ENCODE peak calls at places on chromosomes 5 and 9, in ten cellular contexts. N is mammary epithelial cell; A is GDM1; F is NCI-H1417 treated with DMSO at 0.1 percent for 48 hours; Y is RWPE1; G is CD8-positive, alpha-beta T cell; K is activated CD4-positive, alpha-beta T cell treated with anti-CD3 and anti-CD28 coated beads, Interleukin-2, amount 50 U/mL, for 48 hours; B is left cardiac atrium; T is NCI-H1092; S is effector CD4-positive, alpha-beta T cell. L is an unnamed sample.
A peak's percentile ranks its signal among the peaks of the same experiment; 100 is the strongest.

GRCh38 chr9:581673-582497 is 259.6 kb upstream of the DMRT1 start:
- DNase-seq in N (no peak), A (no peak), F (no peak), Y (no peak), G (no peak), K (no peak), B (no peak), T (no peak), S (no peak), L (no peak)

GRCh38 chr5:171688696-171689495 is 96.7 kb upstream of the SMIM23 start:
- DNase-seq in N (no peak), A (no peak), F (no peak), Y (no peak), G (no peak), K (no peak), B (peak; percentile 25), T (no peak), S (no peak), L (peak; percentile 4)

GRCh38 chr5:150302301-150303069 is at the start of gene ARSI:
- DNase-seq in N (peak; percentile 43), A (no peak), F (no peak), Y (peak; percentile 91), G (no peak), K (no peak), B (peak; percentile 55), T (no peak), S (no peak), L (no peak)

GRCh38 chr9:77838986-77839385 is 190.9 kb upstream of the GNA14 start:
- DNase-seq in N (no peak), A (no peak), F (no peak), Y (no peak), G (no peak), K (no peak), B (no peak), T (no peak), S (no peak), L (no peak)

GRCh38 chr9:18463991-18464390 is 10.0 kb upstream of the ADAMTSL1 start:
- DNase-seq in N (peak; percentile 42), A (no peak), F (no peak), Y (peak; percentile 20), G (no peak), K (no peak), B (no peak), T (no peak), S (no peak), L (no peak)

GRCh38 chr9:101445353-101446029 is 9.9 kb upstream of the ALDOB start:
- DNase-seq in N (no peak), A (no peak), F (no peak), Y (no peak), G (no peak), K (no peak), B (no peak), T (no peak), S (no peak), L (no peak)

GRCh38 chr5:139633295-139634027 is 14.7 kb upstream of the CXXC5 start:
- DNase-seq in N (peak; percentile 57), A (peak; percentile 56), F (peak; percentile 43), Y (peak; percentile 84), G (peak; percentile 58), K (peak; percentile 60), B (peak; percentile 67), T (peak; percentile 61), S (peak; percentile 52), L (peak; percentile 69)

GRCh38 chr5:40627708-40628107 is 52.0 kb upstream of the PTGER4 start:
- DNase-seq in N (no peak), A (no peak), F (no peak), Y (no peak), G (no peak), K (no peak), B (no peak), T (no peak), S (no peak), L (no peak)

GRCh38 chr9:86511614-86512360 is 157.6 kb upstream of the TUT7 start:
- DNase-seq in N (no peak), A (no peak), F (no peak), Y (no peak), G (no peak), K (no peak), B (no peak), T (no peak), S (no peak), L (no peak)

GRCh38 chr5:132496631-132497487 is 6.3 kb upstream of the IRF1 start:
- DNase-seq in N (peak; percentile 74), A (peak; percentile 33), F (no peak), Y (peak; percentile 77), G (peak; percentile 49), K (peak; percentile 73), B (peak; percentile 92), T (peak; percentile 39), S (peak; percentile 42), L (no peak)

GRCh38 chr9:121735065-121735791 is 83.8 kb downstream of the DAB2IP start:
- DNase-seq in N (peak; percentile 70), A (no peak), F (no peak), Y (peak; percentile 64), G (no peak), K (no peak), B (no peak), T (no peak), S (no peak), L (no peak)

GRCh38 chr5:43804041-43804440 is 201.1 kb downstream of the NNT start:
- DNase-seq in N (no peak), A (no peak), F (no peak), Y (no peak), G (no peak), K (no peak), B (no peak), T (no peak), S (no peak), L (no peak)

GRCh38 chr9:35367451-35367850 is 122.5 kb upstream of the RUSC2 start:
- DNase-seq in N (peak; percentile 83), A (no peak), F (no peak), Y (peak; percentile 90), G (no peak), K (no peak), B (no peak), T (no peak), S (no peak), L (peak; percentile 74)

GRCh38 chr9:100087218-100087617 is 11.6 kb downstream of the ERP44 start:
- DNase-seq in N (peak; percentile 66), A (no peak), F (no peak), Y (no peak), G (no peak), K (no peak), B (no peak), T (no peak), S (no peak), L (no peak)

GRCh38 chr9:35279946-35280345 is 118.1 kb downstream of the UNC13B start:
- DNase-seq in N (no peak), A (no peak), F (no peak), Y (no peak), G (no peak), K (no peak), B (no peak), T (no peak), S (no peak), L (no peak)

GRCh38 chr5:174172104-174172965 is 126.8 kb downstream of the NSG2 start:
- DNase-seq in N (no peak), A (no peak), F (no peak), Y (no peak), G (no peak), K (no peak), B (no peak), T (no peak), S (no peak), L (no peak)

GRCh38 chr9:11159318-11159862 is 546.6 kb upstream of the PTPRD start:
- DNase-seq in N (no peak), A (no peak), F (no peak), Y (peak; percentile 13), G (no peak), K (no peak), B (no peak), T (no peak), S (no peak), L (no peak)

GRCh38 chr5:96017951-96018350 is 56.3 kb upstream of the ELL2 start:
- DNase-seq in N (no peak), A (no peak), F (no peak), Y (no peak), G (no peak), K (no peak), B (no peak), T (no peak), S (no peak), L (no peak)

GRCh38 chr9:137313326-137313920 is 11.4 kb upstream of the NRARP start:
- DNase-seq in N (no peak), A (no peak), F (no peak), Y (peak; percentile 3), G (no peak), K (no peak), B (no peak), T (no peak), S (no peak), L (no peak)

GRCh38 chr9:81575976-81576375 is 113.4 kb downstream of the TLE1 start:
- DNase-seq in N (no peak), A (no peak), F (no peak), Y (no peak), G (no peak), K (no peak), B (no peak), T (no peak), S (no peak), L (no peak)

GRCh38 chr9:13648676-13649075 is 369.2 kb upstream of the MPDZ start:
- DNase-seq in N (peak; percentile 19), A (no peak), F (no peak), Y (peak; percentile 9), G (no peak), K (no peak), B (no peak), T (no peak), S (no peak), L (no peak)

GRCh38 chr9:111983484-111983908 is 86.9 kb downstream of the UGCG start:
- DNase-seq in N (no peak), A (no peak), F (no peak), Y (no peak), G (no peak), K (no peak), B (no peak), T (no peak), S (no peak), L (no peak)

GRCh38 chr5:174665347-174665746 is 59.0 kb upstream of the MSX2 start:
- DNase-seq in N (no peak), A (no peak), F (no peak), Y (no peak), G (no peak), K (no peak), B (no peak), T (no peak), S (no peak), L (no peak)

GRCh38 chr9:112012026-112012902 is 115.7 kb downstream of the UGCG start:
- DNase-seq in N (peak; percentile 91), A (peak; percentile 61), F (no peak), Y (peak; percentile 93), G (no peak), K (peak; percentile 28), B (peak; percentile 65), T (no peak), S (no peak), L (peak; percentile 69)

GRCh38 chr5:150298701-150299451 is 3.8 kb downstream of the ARSI start:
- DNase-seq in N (peak; percentile 97), A (no peak), F (no peak), Y (peak; percentile 95), G (no peak), K (no peak), B (no peak), T (no peak), S (no peak), L (peak; percentile 43)

GRCh38 chr9:9563817-9564216 is 1049.0 kb downstream of the PTPRD start:
- DNase-seq in N (no peak), A (no peak), F (no peak), Y (no peak), G (no peak), K (no peak), B (no peak), T (no peak), S (no peak), L (no peak)